ENCODE peak calls at places on chromosome 3, in nine cellular contexts. One of them, this sample, is unnamed.

GRCh38 chr3:13262493-13263211 is 157.5 kb downstream of the NUP210 start:
- DNase-seq in GM06990: no peak
- DNase-seq in mucosa of descending colon: peak
- DNase-seq in BE2C: no peak
- DNase-seq in neural progenitor cell: no peak
- DNase-seq in astrocyte of the cerebellum: no peak
- DNase-seq in transverse colon: no peak
- DNase-seq in lung: no peak
- DNase-seq in lower lobe of right lung: no peak
- DNase-seq in this sample: no peak

GRCh38 chr3:84806958-84807357 is 151.8 kb upstream of the CADM2 start:
- DNase-seq in GM06990: no peak
- DNase-seq in mucosa of descending colon: no peak
- DNase-seq in BE2C: no peak
- DNase-seq in neural progenitor cell: no peak
- DNase-seq in astrocyte of the cerebellum: no peak
- DNase-seq in transverse colon: no peak
- DNase-seq in lung: no peak
- DNase-seq in lower lobe of right lung: no peak
- DNase-seq in this sample: no peak

GRCh38 chr3:23474580-23475357 is 271.6 kb downstream of the UBE2E2 start:
- DNase-seq in GM06990: no peak
- DNase-seq in mucosa of descending colon: no peak
- DNase-seq in BE2C: no peak
- DNase-seq in neural progenitor cell: no peak
- DNase-seq in astrocyte of the cerebellum: no peak
- DNase-seq in transverse colon: no peak
- DNase-seq in lung: no peak
- DNase-seq in lower lobe of right lung: no peak
- DNase-seq in this sample: no peak

GRCh38 chr3:195760345-195760983 is 39.7 kb downstream of the MUC20 start:
- DNase-seq in GM06990: no peak
- DNase-seq in mucosa of descending colon: no peak
- DNase-seq in BE2C: no peak
- DNase-seq in neural progenitor cell: no peak
- DNase-seq in astrocyte of the cerebellum: no peak
- DNase-seq in transverse colon: no peak
- DNase-seq in lung: peak
- DNase-seq in lower lobe of right lung: no peak
- DNase-seq in this sample: peak

GRCh38 chr3:185423178-185423577 is 60.2 kb downstream of the MAP3K13 start:
- DNase-seq in GM06990: no peak
- DNase-seq in mucosa of descending colon: no peak
- DNase-seq in BE2C: peak
- DNase-seq in neural progenitor cell: no peak
- DNase-seq in astrocyte of the cerebellum: no peak
- DNase-seq in transverse colon: peak
- DNase-seq in lung: no peak
- DNase-seq in lower lobe of right lung: no peak
- DNase-seq in this sample: no peak

GRCh38 chr3:46749129-46749528 is 31.5 kb upstream of the PRSS50 start:
- DNase-seq in GM06990: no peak
- DNase-seq in mucosa of descending colon: no peak
- DNase-seq in BE2C: no peak
- DNase-seq in neural progenitor cell: no peak
- DNase-seq in astrocyte of the cerebellum: no peak
- DNase-seq in transverse colon: no peak
- DNase-seq in lung: no peak
- DNase-seq in lower lobe of right lung: no peak
- DNase-seq in this sample: no peak

GRCh38 chr3:23600178-23600577 is 205.6 kb upstream of the UBE2E1 start:
- DNase-seq in GM06990: no peak
- DNase-seq in mucosa of descending colon: no peak
- DNase-seq in BE2C: no peak
- DNase-seq in neural progenitor cell: no peak
- DNase-seq in astrocyte of the cerebellum: peak
- DNase-seq in transverse colon: no peak
- DNase-seq in lung: no peak
- DNase-seq in lower lobe of right lung: no peak
- DNase-seq in this sample: no peak

GRCh38 chr3:64438837-64439236 is 213.6 kb upstream of the PRICKLE2 start:
- DNase-seq in GM06990: no peak
- DNase-seq in mucosa of descending colon: no peak
- DNase-seq in BE2C: no peak
- DNase-seq in neural progenitor cell: peak
- DNase-seq in astrocyte of the cerebellum: no peak
- DNase-seq in transverse colon: no peak
- DNase-seq in lung: no peak
- DNase-seq in lower lobe of right lung: no peak
- DNase-seq in this sample: no peak

GRCh38 chr3:134885877-134886621 is 91.0 kb downstream of the EPHB1 start:
- DNase-seq in GM06990: peak
- DNase-seq in mucosa of descending colon: no peak
- DNase-seq in BE2C: no peak
- DNase-seq in neural progenitor cell: no peak
- DNase-seq in astrocyte of the cerebellum: no peak
- DNase-seq in transverse colon: no peak
- DNase-seq in lung: no peak
- DNase-seq in lower lobe of right lung: no peak
- DNase-seq in this sample: peak

GRCh38 chr3:133135303-133135702 is 97.1 kb downstream of the TMEM108 start:
- DNase-seq in GM06990: no peak
- DNase-seq in mucosa of descending colon: no peak
- DNase-seq in BE2C: peak
- DNase-seq in neural progenitor cell: no peak
- DNase-seq in astrocyte of the cerebellum: no peak
- DNase-seq in transverse colon: no peak
- DNase-seq in lung: no peak
- DNase-seq in lower lobe of right lung: no peak
- DNase-seq in this sample: no peak

GRCh38 chr3:112894258-112894657 is 47.6 kb upstream of the CD200R1L start:
- DNase-seq in GM06990: no peak
- DNase-seq in mucosa of descending colon: no peak
- DNase-seq in BE2C: no peak
- DNase-seq in neural progenitor cell: peak
- DNase-seq in astrocyte of the cerebellum: no peak
- DNase-seq in transverse colon: no peak
- DNase-seq in lung: no peak
- DNase-seq in lower lobe of right lung: no peak
- DNase-seq in this sample: peak

GRCh38 chr3:21901504-21901903 is 150.5 kb upstream of the ZNF385D start:
- DNase-seq in GM06990: no peak
- DNase-seq in mucosa of descending colon: no peak
- DNase-seq in BE2C: no peak
- DNase-seq in neural progenitor cell: no peak
- DNase-seq in astrocyte of the cerebellum: no peak
- DNase-seq in transverse colon: no peak
- DNase-seq in lung: no peak
- DNase-seq in lower lobe of right lung: no peak
- DNase-seq in this sample: no peak

GRCh38 chr3:10988003-10988402 is 4.5 kb upstream of the SLC6A1 start:
- DNase-seq in GM06990: no peak
- DNase-seq in mucosa of descending colon: no peak
- DNase-seq in BE2C: no peak
- DNase-seq in neural progenitor cell: no peak
- DNase-seq in astrocyte of the cerebellum: no peak
- DNase-seq in transverse colon: no peak
- DNase-seq in lung: no peak
- DNase-seq in lower lobe of right lung: no peak
- DNase-seq in this sample: peak
- TF ChIP-seq CTCF in GM06990: no peak
- TF ChIP-seq CTCF in mucosa of descending colon: no peak
- TF ChIP-seq CTCF in BE2C: no peak
- TF ChIP-seq CTCF in neural progenitor cell: no peak
- TF ChIP-seq CTCF in astrocyte of the cerebellum: no peak
- TF ChIP-seq CTCF in transverse colon: no peak
- TF ChIP-seq CTCF in lung: no peak
- TF ChIP-seq CTCF in lower lobe of right lung: no peak
- TF ChIP-seq CTCF in this sample: no peak

GRCh38 chr3:153853163-153853562 is 268.0 kb upstream of the ARHGEF26 start:
- DNase-seq in GM06990: no peak
- DNase-seq in mucosa of descending colon: no peak
- DNase-seq in BE2C: no peak
- DNase-seq in neural progenitor cell: no peak
- DNase-seq in astrocyte of the cerebellum: no peak
- DNase-seq in transverse colon: no peak
- DNase-seq in lung: no peak
- DNase-seq in lower lobe of right lung: no peak
- DNase-seq in this sample: no peak

GRCh38 chr3:153855772-153856171 is 265.4 kb upstream of the ARHGEF26 start:
- DNase-seq in GM06990: no peak
- DNase-seq in mucosa of descending colon: no peak
- DNase-seq in BE2C: no peak
- DNase-seq in neural progenitor cell: no peak
- DNase-seq in astrocyte of the cerebellum: no peak
- DNase-seq in transverse colon: no peak
- DNase-seq in lung: no peak
- DNase-seq in lower lobe of right lung: no peak
- DNase-seq in this sample: peak

GRCh38 chr3:153852355-153852754 is 268.8 kb upstream of the ARHGEF26 start:
- DNase-seq in GM06990: no peak
- DNase-seq in mucosa of descending colon: no peak
- DNase-seq in BE2C: no peak
- DNase-seq in neural progenitor cell: peak
- DNase-seq in astrocyte of the cerebellum: no peak
- DNase-seq in transverse colon: no peak
- DNase-seq in lung: no peak
- DNase-seq in lower lobe of right lung: no peak
- DNase-seq in this sample: no peak

DNA sequence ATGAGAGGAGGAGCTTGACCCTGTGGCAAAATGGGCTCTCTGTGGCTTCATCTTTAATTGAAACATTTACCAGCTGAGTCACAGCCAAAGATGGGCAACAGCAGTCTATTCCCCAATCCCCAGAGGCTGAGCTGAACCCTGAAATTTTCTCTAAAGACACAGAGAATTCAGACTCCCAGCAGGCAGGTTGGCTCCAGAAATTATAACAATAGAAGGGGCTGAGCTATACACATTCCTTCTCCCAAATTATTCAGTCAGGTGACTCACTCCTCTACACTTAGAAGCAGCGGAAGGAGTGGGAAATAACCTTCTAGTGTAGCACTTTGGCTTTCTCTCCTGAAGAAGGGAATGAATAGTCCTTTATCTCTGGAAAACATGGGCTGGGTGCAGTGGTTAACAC is 264.3 kb upstream of the ARHGEF26 start:
- DNase-seq in GM06990: no peak
- DNase-seq in mucosa of descending colon: no peak
- DNase-seq in BE2C: no peak
- DNase-seq in neural progenitor cell: no peak
- DNase-seq in astrocyte of the cerebellum: peak
- DNase-seq in transverse colon: no peak
- DNase-seq in lung: no peak
- DNase-seq in lower lobe of right lung: no peak
- DNase-seq in this sample: no peak
- H3K4me3 ChIP-seq in GM06990: no peak
- H3K4me3 ChIP-seq in mucosa of descending colon: no peak
- H3K4me3 ChIP-seq in BE2C: no peak
- H3K4me3 ChIP-seq in neural progenitor cell: no peak
- H3K4me3 ChIP-seq in astrocyte of the cerebellum: no peak
- H3K4me3 ChIP-seq in transverse colon: no peak
- H3K4me3 ChIP-seq in lung: no peak
- H3K4me3 ChIP-seq in lower lobe of right lung: no peak
- H3K4me3 ChIP-seq in this sample: no peak

GRCh38 chr3:115548611-115549010 is 74.7 kb upstream of the GAP43 start:
- DNase-seq in GM06990: no peak
- DNase-seq in mucosa of descending colon: no peak
- DNase-seq in BE2C: no peak
- DNase-seq in neural progenitor cell: no peak
- DNase-seq in astrocyte of the cerebellum: no peak
- DNase-seq in transverse colon: no peak
- DNase-seq in lung: no peak
- DNase-seq in lower lobe of right lung: no peak
- DNase-seq in this sample: no peak

GRCh38 chr3:115549111-115549510 is 74.2 kb upstream of the GAP43 start:
- DNase-seq in GM06990: no peak
- DNase-seq in mucosa of descending colon: no peak
- DNase-seq in BE2C: no peak
- DNase-seq in neural progenitor cell: no peak
- DNase-seq in astrocyte of the cerebellum: no peak
- DNase-seq in transverse colon: no peak
- DNase-seq in lung: no peak
- DNase-seq in lower lobe of right lung: no peak
- DNase-seq in this sample: no peak

GRCh38 chr3:115550285-115550741 is 73.0 kb upstream of the GAP43 start:
- DNase-seq in GM06990: no peak
- DNase-seq in mucosa of descending colon: no peak
- DNase-seq in BE2C: no peak
- DNase-seq in neural progenitor cell: no peak
- DNase-seq in astrocyte of the cerebellum: no peak
- DNase-seq in transverse colon: no peak
- DNase-seq in lung: no peak
- DNase-seq in lower lobe of right lung: no peak
- DNase-seq in this sample: no peak

GRCh38 chr3:115551091-115551490 is 72.2 kb upstream of the GAP43 start:
- DNase-seq in GM06990: no peak
- DNase-seq in mucosa of descending colon: no peak
- DNase-seq in BE2C: peak
- DNase-seq in neural progenitor cell: no peak
- DNase-seq in astrocyte of the cerebellum: no peak
- DNase-seq in transverse colon: no peak
- DNase-seq in lung: no peak
- DNase-seq in lower lobe of right lung: no peak
- DNase-seq in this sample: no peak

DNA sequence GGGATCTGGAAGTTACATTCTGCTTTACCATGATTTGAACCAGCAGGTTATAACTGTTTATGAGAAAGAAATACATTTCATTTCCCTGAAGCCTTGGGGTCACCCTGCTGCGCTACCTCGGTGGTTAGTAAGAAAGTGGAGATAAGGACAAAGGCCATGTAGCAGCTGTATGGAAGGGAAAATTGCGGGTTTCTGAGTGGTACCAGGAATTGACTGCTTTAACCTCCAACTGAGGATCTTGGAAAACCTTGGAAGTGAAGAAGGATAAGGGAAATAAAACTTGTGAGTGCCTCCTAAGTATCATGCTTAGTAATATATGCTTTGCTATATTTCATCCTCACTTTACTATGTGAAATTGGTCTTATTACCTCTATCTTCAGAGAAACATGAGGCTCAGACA is 76.1 kb upstream of the GAP43 start:
- DNase-seq in GM06990: no peak
- DNase-seq in mucosa of descending colon: no peak
- DNase-seq in BE2C: no peak
- DNase-seq in neural progenitor cell: no peak
- DNase-seq in astrocyte of the cerebellum: no peak
- DNase-seq in transverse colon: no peak
- DNase-seq in lung: no peak
- DNase-seq in lower lobe of right lung: no peak
- DNase-seq in this sample: no peak
- TF ChIP-seq CTCF in GM06990: no peak
- TF ChIP-seq CTCF in mucosa of descending colon: no peak
- TF ChIP-seq CTCF in BE2C: no peak
- TF ChIP-seq CTCF in neural progenitor cell: no peak
- TF ChIP-seq CTCF in astrocyte of the cerebellum: no peak
- TF ChIP-seq CTCF in transverse colon: no peak
- TF ChIP-seq CTCF in lung: no peak
- TF ChIP-seq CTCF in lower lobe of right lung: no peak
- TF ChIP-seq CTCF in this sample: no peak

DNA sequence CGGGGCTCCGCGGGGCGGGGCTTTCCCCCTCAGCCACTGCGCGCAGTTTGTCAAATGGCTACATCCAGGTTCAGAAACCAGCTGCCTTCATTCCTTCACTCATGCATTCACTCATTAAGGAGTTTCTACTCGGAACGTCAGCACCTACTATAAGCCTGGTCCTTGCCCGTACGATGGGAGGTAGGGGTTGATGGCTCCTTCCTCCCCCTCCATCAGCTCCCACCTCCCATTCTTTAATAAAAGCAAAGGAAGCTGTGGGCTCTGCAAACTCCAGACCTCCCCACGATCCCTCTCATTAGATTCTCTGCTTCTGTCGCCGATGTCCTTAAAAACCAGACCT is 267 bp upstream of the CFAP92 start:
- DNase-seq in GM06990: no peak
- DNase-seq in mucosa of descending colon: no peak
- DNase-seq in BE2C: no peak
- DNase-seq in neural progenitor cell: no peak
- DNase-seq in astrocyte of the cerebellum: peak
- DNase-seq in transverse colon: no peak
- DNase-seq in lung: no peak
- DNase-seq in lower lobe of right lung: no peak
- DNase-seq in this sample: no peak
- H3K4me3 ChIP-seq in GM06990: peak
- H3K4me3 ChIP-seq in mucosa of descending colon: no peak
- H3K4me3 ChIP-seq in BE2C: peak
- H3K4me3 ChIP-seq in neural progenitor cell: peak
- H3K4me3 ChIP-seq in astrocyte of the cerebellum: peak
- H3K4me3 ChIP-seq in transverse colon: peak
- H3K4me3 ChIP-seq in lung: no peak
- H3K4me3 ChIP-seq in lower lobe of right lung: peak
- H3K4me3 ChIP-seq in this sample: no peak